ENCODE peak calls at places on chromosome 4, in nine cellular contexts. One of them, this sample, is unnamed.
A peak's percentile ranks its signal among the peaks of the same experiment; 100 is the strongest.

GRCh38 chr4:121072080-121072835 is at the start of gene NDNF:
- DNase-seq in pancreas: peak; percentile 17
- DNase-seq in ovary: peak; percentile 75
- DNase-seq in heart left ventricle: peak; percentile 38
- DNase-seq in HCT116: no peak
- DNase-seq in CD8-positive, alpha-beta T cell: no peak
- DNase-seq in adipocyte: peak; percentile 77
- DNase-seq in Panc1: no peak
- DNase-seq in hepatocyte: peak; percentile 74
- DNase-seq in this sample: peak; percentile 51

GRCh38 chr4:88623097-88623496 is 30.8 kb downstream of the HERC3 start:
- DNase-seq in pancreas: no peak
- DNase-seq in Panc1: no peak
- DNase-seq in adipocyte: peak; percentile 84
- DNase-seq in CD8-positive, alpha-beta T cell: no peak
- DNase-seq in heart left ventricle: no peak
- DNase-seq in hepatocyte: peak; percentile 19
- DNase-seq in HCT116: no peak
- DNase-seq in ovary: no peak
- DNase-seq in this sample: no peak

GRCh38 chr4:63786181-63786580 is 623.1 kb downstream of the TECRL start:
- DNase-seq in pancreas: no peak
- DNase-seq in Panc1: no peak
- DNase-seq in ovary: no peak
- DNase-seq in HCT116: no peak
- DNase-seq in adipocyte: no peak
- DNase-seq in CD8-positive, alpha-beta T cell: no peak
- DNase-seq in hepatocyte: no peak
- DNase-seq in heart left ventricle: no peak
- DNase-seq in this sample: no peak

GRCh38 chr4:84967292-84967651 is 782 bp upstream of the WDFY3 start:
- DNase-seq in HCT116: no peak
- DNase-seq in heart left ventricle: no peak
- DNase-seq in ovary: no peak
- DNase-seq in Panc1: no peak
- DNase-seq in CD8-positive, alpha-beta T cell: no peak
- DNase-seq in pancreas: no peak
- DNase-seq in adipocyte: peak; percentile 70
- DNase-seq in hepatocyte: no peak
- DNase-seq in this sample: no peak

GRCh38 chr4:138609943-138610350 is 367.8 kb upstream of the SLC7A11 start:
- DNase-seq in heart left ventricle: no peak
- DNase-seq in ovary: no peak
- DNase-seq in hepatocyte: no peak
- DNase-seq in pancreas: no peak
- DNase-seq in adipocyte: peak; percentile 72
- DNase-seq in CD8-positive, alpha-beta T cell: no peak
- DNase-seq in Panc1: no peak
- DNase-seq in HCT116: no peak
- DNase-seq in this sample: no peak

GRCh38 chr4:52659016-52659721 is at the start of gene USP46:
- DNase-seq in CD8-positive, alpha-beta T cell: peak; percentile 25
- DNase-seq in Panc1: no peak
- DNase-seq in adipocyte: peak; percentile 95
- DNase-seq in ovary: peak; percentile 73
- DNase-seq in pancreas: peak; percentile 77
- DNase-seq in HCT116: peak; percentile 15
- DNase-seq in hepatocyte: peak; percentile 93
- DNase-seq in heart left ventricle: peak; percentile 87
- DNase-seq in this sample: peak; percentile 84

GRCh38 chr4:25560605-25561004 is 95.0 kb upstream of the SLC34A2 start:
- DNase-seq in adipocyte: no peak
- DNase-seq in heart left ventricle: no peak
- DNase-seq in hepatocyte: no peak
- DNase-seq in Panc1: no peak
- DNase-seq in CD8-positive, alpha-beta T cell: no peak
- DNase-seq in ovary: no peak
- DNase-seq in HCT116: no peak
- DNase-seq in pancreas: no peak
- DNase-seq in this sample: peak; percentile 20

GRCh38 chr4:134320048-134320447 is 118.5 kb upstream of the PABPC4L start:
- DNase-seq in ovary: no peak
- DNase-seq in hepatocyte: no peak
- DNase-seq in adipocyte: no peak
- DNase-seq in Panc1: no peak
- DNase-seq in pancreas: no peak
- DNase-seq in HCT116: no peak
- DNase-seq in CD8-positive, alpha-beta T cell: no peak
- DNase-seq in heart left ventricle: no peak
- DNase-seq in this sample: no peak

GRCh38 chr4:2093265-2093664 is 34.1 kb downstream of the NAT8L start:
- DNase-seq in hepatocyte: no peak
- DNase-seq in heart left ventricle: no peak
- DNase-seq in ovary: no peak
- DNase-seq in Panc1: no peak
- DNase-seq in adipocyte: no peak
- DNase-seq in CD8-positive, alpha-beta T cell: no peak
- DNase-seq in pancreas: no peak
- DNase-seq in HCT116: no peak
- DNase-seq in this sample: no peak

GRCh38 chr4:2092653-2093000 is 33.5 kb downstream of the NAT8L start:
- DNase-seq in Panc1: no peak
- DNase-seq in hepatocyte: no peak
- DNase-seq in HCT116: no peak
- DNase-seq in heart left ventricle: no peak
- DNase-seq in adipocyte: no peak
- DNase-seq in CD8-positive, alpha-beta T cell: no peak
- DNase-seq in pancreas: no peak
- DNase-seq in ovary: no peak
- DNase-seq in this sample: no peak

GRCh38 chr4:2094545-2094944 is 35.4 kb downstream of the NAT8L start:
- DNase-seq in CD8-positive, alpha-beta T cell: no peak
- DNase-seq in adipocyte: no peak
- DNase-seq in hepatocyte: no peak
- DNase-seq in pancreas: no peak
- DNase-seq in heart left ventricle: no peak
- DNase-seq in ovary: no peak
- DNase-seq in HCT116: no peak
- DNase-seq in Panc1: no peak
- DNase-seq in this sample: no peak

GRCh38 chr4:2095236-2096072 is 36.3 kb downstream of the NAT8L start:
- DNase-seq in HCT116: no peak
- DNase-seq in Panc1: no peak
- DNase-seq in heart left ventricle: no peak
- DNase-seq in pancreas: no peak
- DNase-seq in hepatocyte: no peak
- DNase-seq in CD8-positive, alpha-beta T cell: no peak
- DNase-seq in ovary: no peak
- DNase-seq in adipocyte: peak; percentile 5
- DNase-seq in this sample: no peak

DNA sequence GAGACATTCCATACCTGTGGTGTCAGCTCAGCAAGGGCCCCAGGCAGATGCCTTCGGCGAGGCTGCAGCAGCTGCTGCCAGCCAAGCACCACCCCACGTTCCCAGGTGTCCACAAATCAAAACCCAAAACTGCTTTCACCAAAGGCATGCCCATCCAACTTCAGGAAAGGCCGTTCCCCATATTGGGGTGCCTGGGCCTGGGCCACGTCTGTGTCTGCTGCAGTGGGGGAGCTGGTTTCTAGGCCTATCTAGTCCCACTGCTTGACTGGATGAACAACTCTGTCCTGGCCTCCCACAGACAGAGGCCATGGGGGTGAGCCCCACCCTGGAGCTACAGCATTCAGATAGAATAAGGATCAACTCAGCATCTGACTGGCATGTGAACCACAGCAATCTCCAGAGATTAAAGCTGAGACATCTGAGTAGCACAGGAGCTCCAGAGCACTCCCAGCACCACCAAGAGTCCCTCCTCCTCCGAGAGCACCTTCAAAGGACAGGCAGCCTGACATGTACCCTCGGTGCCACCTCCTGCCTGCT is 37.0 kb downstream of the NAT8L start:
- DNase-seq in hepatocyte: no peak
- DNase-seq in adipocyte: no peak
- DNase-seq in ovary: no peak
- DNase-seq in HCT116: peak; percentile 21
- DNase-seq in heart left ventricle: no peak
- DNase-seq in Panc1: no peak
- DNase-seq in CD8-positive, alpha-beta T cell: no peak
- DNase-seq in pancreas: no peak
- DNase-seq in this sample: no peak
- H3K9me3 ChIP-seq in hepatocyte: no peaks in the 10 kb centered on the region
- H3K9me3 ChIP-seq in adipocyte: peaks cover 4% of the 10 kb centered on the region
- H3K9me3 ChIP-seq in ovary: no peaks in the 10 kb centered on the region
- H3K9me3 ChIP-seq in HCT116: no peaks in the 10 kb centered on the region
- H3K9me3 ChIP-seq in heart left ventricle: peaks cover 7% of the 10 kb centered on the region
- H3K9me3 ChIP-seq in Panc1: no peaks in the 10 kb centered on the region
- H3K9me3 ChIP-seq in CD8-positive, alpha-beta T cell: no peaks in the 10 kb centered on the region
- H3K9me3 ChIP-seq in pancreas: no peaks in the 10 kb centered on the region
- H3K9me3 ChIP-seq in this sample: peaks cover 2% of the 10 kb centered on the region

DNA sequence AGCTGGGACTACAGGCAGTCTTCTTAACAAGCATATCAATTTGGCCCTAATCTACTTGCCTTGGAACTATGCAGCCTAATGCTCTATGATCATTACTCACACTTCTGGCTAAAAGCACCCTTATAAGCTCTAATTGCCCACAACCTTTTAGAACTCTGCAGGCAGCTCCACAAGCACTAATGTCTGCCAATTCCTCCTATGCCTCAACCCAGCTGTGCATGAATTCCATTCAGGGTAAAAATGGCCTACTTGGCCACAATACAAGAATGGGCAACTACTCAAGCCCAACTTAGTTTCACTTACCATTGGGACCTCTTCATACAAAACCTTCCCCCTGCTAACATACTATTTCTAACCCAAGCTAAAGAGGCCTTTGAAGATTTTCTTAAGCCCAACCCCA is 51.7 kb downstream of the ZNF718 start:
- DNase-seq in heart left ventricle: no peak
- DNase-seq in adipocyte: no peak
- DNase-seq in CD8-positive, alpha-beta T cell: no peak
- DNase-seq in ovary: no peak
- DNase-seq in pancreas: no peak
- DNase-seq in HCT116: no peak
- DNase-seq in Panc1: no peak
- DNase-seq in hepatocyte: no peak
- DNase-seq in this sample: no peak
- H3K9me3 ChIP-seq in heart left ventricle: peaks cover 100% of the 10 kb centered on the region
- H3K9me3 ChIP-seq in adipocyte: peaks cover 100% of the 10 kb centered on the region
- H3K9me3 ChIP-seq in CD8-positive, alpha-beta T cell: peaks cover 49% of the 10 kb centered on the region
- H3K9me3 ChIP-seq in ovary: peaks cover 26% of the 10 kb centered on the region
- H3K9me3 ChIP-seq in pancreas: no peaks in the 10 kb centered on the region
- H3K9me3 ChIP-seq in HCT116: peaks cover 13% of the 10 kb centered on the region
- H3K9me3 ChIP-seq in Panc1: peaks cover 14% of the 10 kb centered on the region
- H3K9me3 ChIP-seq in hepatocyte: peaks cover 35% of the 10 kb centered on the region
- H3K9me3 ChIP-seq in this sample: peaks cover 26% of the 10 kb centered on the region

GRCh38 chr4:1399508-1400190 is 6.6 kb downstream of the NKX1-1 start:
- DNase-seq in HCT116: no peak
- DNase-seq in pancreas: no peak
- DNase-seq in CD8-positive, alpha-beta T cell: no peak
- DNase-seq in ovary: no peak
- DNase-seq in adipocyte: no peak
- DNase-seq in hepatocyte: no peak
- DNase-seq in heart left ventricle: no peak
- DNase-seq in Panc1: no peak
- DNase-seq in this sample: peak; percentile 33

GRCh38 chr4:1398686-1399507 is 7.3 kb downstream of the NKX1-1 start:
- DNase-seq in HCT116: no peak
- DNase-seq in pancreas: no peak
- DNase-seq in CD8-positive, alpha-beta T cell: no peak
- DNase-seq in ovary: no peak
- DNase-seq in hepatocyte: no peak
- DNase-seq in adipocyte: no peak
- DNase-seq in Panc1: no peak
- DNase-seq in heart left ventricle: no peak
- DNase-seq in this sample: peak; percentile 57

GRCh38 chr4:1396806-1397455 is 9.3 kb downstream of the NKX1-1 start:
- DNase-seq in HCT116: no peak
- DNase-seq in heart left ventricle: no peak
- DNase-seq in Panc1: no peak
- DNase-seq in adipocyte: no peak
- DNase-seq in pancreas: no peak
- DNase-seq in CD8-positive, alpha-beta T cell: no peak
- DNase-seq in ovary: no peak
- DNase-seq in hepatocyte: no peak
- DNase-seq in this sample: peak; percentile 21

GRCh38 chr4:1393866-1394265 is 12.4 kb downstream of the NKX1-1 start:
- DNase-seq in Panc1: no peak
- DNase-seq in pancreas: no peak
- DNase-seq in hepatocyte: no peak
- DNase-seq in CD8-positive, alpha-beta T cell: no peak
- DNase-seq in adipocyte: no peak
- DNase-seq in ovary: no peak
- DNase-seq in heart left ventricle: no peak
- DNase-seq in HCT116: no peak
- DNase-seq in this sample: peak; percentile 20

DNA sequence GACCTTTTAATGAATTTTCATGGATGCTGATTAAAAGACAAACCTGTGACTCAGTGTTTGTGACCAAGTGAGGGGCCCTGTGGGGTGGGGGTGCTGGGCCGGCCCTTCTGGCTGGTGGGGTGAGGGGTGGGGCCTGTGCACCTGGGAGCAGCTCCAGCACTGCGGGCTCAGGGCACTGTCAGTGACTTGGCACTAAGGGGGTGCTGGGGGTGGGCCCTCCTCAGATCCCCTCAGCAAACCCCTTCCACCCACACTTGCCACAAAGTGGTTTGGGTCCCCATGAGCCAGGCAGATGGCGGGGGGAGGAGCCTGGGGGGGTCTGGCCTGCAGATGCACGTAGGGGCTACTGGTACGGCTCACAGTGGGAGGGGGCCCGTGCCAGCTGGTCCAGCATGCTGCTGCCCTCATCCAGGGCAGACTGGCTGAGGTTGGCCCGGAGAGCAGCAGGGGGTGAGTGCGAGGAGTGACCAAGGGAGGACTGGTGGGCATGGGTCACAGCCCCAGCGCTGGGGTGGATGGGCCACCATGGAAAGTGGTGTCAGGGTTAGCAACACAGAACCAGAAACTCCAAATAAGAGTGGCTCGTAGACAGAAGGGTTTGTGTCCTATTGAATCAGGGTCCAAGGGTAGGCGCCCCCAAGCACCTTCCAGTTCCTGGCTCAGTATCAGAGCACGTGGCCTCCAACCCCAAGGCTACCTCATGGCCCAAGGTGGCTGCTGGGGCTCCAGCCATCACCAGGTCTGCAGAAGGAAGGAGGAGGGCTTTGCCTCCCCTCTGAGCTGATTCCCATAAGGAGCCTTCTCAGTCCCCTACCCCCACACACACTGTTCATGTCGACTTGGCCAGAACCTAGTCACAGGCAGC is 10.1 kb downstream of the NKX1-1 start:
- DNase-seq in ovary: no peak
- DNase-seq in CD8-positive, alpha-beta T cell: no peak
- DNase-seq in heart left ventricle: no peak
- DNase-seq in Panc1: no peak
- DNase-seq in pancreas: no peak
- DNase-seq in HCT116: no peak
- DNase-seq in hepatocyte: no peak
- DNase-seq in adipocyte: no peak
- DNase-seq in this sample: peak; percentile 43
- H3K9me3 ChIP-seq in ovary: no peaks in the 10 kb centered on the region
- H3K9me3 ChIP-seq in CD8-positive, alpha-beta T cell: peaks cover 4% of the 10 kb centered on the region
- H3K9me3 ChIP-seq in heart left ventricle: peaks cover 31% of the 10 kb centered on the region
- H3K9me3 ChIP-seq in Panc1: no peaks in the 10 kb centered on the region
- H3K9me3 ChIP-seq in pancreas: no peaks in the 10 kb centered on the region
- H3K9me3 ChIP-seq in HCT116: peaks cover 12% of the 10 kb centered on the region
- H3K9me3 ChIP-seq in hepatocyte: no peaks in the 10 kb centered on the region
- H3K9me3 ChIP-seq in adipocyte: peaks cover 16% of the 10 kb centered on the region
- H3K9me3 ChIP-seq in this sample: peaks cover 4% of the 10 kb centered on the region

GRCh38 chr4:14465057-14465456 is 537.2 kb upstream of the CPEB2 start:
- DNase-seq in CD8-positive, alpha-beta T cell: no peak
- DNase-seq in ovary: no peak
- DNase-seq in adipocyte: no peak
- DNase-seq in heart left ventricle: no peak
- DNase-seq in hepatocyte: no peak
- DNase-seq in HCT116: no peak
- DNase-seq in pancreas: no peak
- DNase-seq in Panc1: no peak
- DNase-seq in this sample: no peak

DNA sequence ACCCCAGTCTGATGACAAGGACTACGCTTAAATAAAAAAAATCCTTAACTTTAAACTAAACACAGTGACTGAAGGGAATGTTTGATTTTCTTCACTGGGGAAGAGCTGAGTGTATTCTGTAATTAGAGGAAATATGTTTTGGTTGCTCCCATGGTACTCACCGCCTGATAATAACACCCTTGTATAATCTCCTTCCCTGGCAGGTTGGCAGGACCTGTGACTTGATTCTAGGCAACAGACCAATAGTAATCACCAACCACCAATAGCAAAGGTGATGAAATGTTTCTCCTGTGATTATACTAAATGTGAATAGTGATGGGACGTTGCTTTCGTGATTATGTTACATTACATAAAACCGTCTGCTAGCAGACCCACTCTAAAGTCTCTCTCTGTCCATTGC is 536.8 kb upstream of the CPEB2 start:
- DNase-seq in HCT116: no peak
- DNase-seq in hepatocyte: no peak
- DNase-seq in CD8-positive, alpha-beta T cell: no peak
- DNase-seq in heart left ventricle: no peak
- DNase-seq in adipocyte: no peak
- DNase-seq in pancreas: no peak
- DNase-seq in Panc1: no peak
- DNase-seq in ovary: no peak
- DNase-seq in this sample: no peak
- H3K9me3 ChIP-seq in HCT116: peaks cover 10% of the 10 kb centered on the region
- H3K9me3 ChIP-seq in hepatocyte: no peaks in the 10 kb centered on the region
- H3K9me3 ChIP-seq in CD8-positive, alpha-beta T cell: no peaks in the 10 kb centered on the region
- H3K9me3 ChIP-seq in heart left ventricle: no peaks in the 10 kb centered on the region
- H3K9me3 ChIP-seq in adipocyte: peaks cover 3% of the 10 kb centered on the region
- H3K9me3 ChIP-seq in pancreas: no peaks in the 10 kb centered on the region
- H3K9me3 ChIP-seq in Panc1: no peaks in the 10 kb centered on the region
- H3K9me3 ChIP-seq in ovary: no peaks in the 10 kb centered on the region
- H3K9me3 ChIP-seq in this sample: no peaks in the 10 kb centered on the region